ENCODE peak calls at places on chromosome 5, in five cellular contexts. One of them, this sample, is unnamed.

GRCh38 chr5:139146809-139147742 is 51.1 kb downstream of the SIL1 start:
- DNase-seq in B cell: no peak
- DNase-seq in breast epithelium: no peak
- DNase-seq in psoas muscle: no peak
- DNase-seq in AG09309: no peak
- DNase-seq in this sample: no peak

GRCh38 chr5:25544652-25545249 is 900.0 kb upstream of the CDH10 start:
- DNase-seq in psoas muscle: no peak
- DNase-seq in AG09309: no peak
- DNase-seq in breast epithelium: no peak
- DNase-seq in B cell: no peak
- DNase-seq in this sample: peak; percentile 7

GRCh38 chr5:76493190-76493837 is 90.2 kb downstream of the IQGAP2 start:
- DNase-seq in AG09309: no peak
- DNase-seq in breast epithelium: no peak
- DNase-seq in psoas muscle: no peak
- DNase-seq in B cell: no peak
- DNase-seq in this sample: no peak

GRCh38 chr5:75498208-75498777 is 13.1 kb downstream of the CERT1 start:
- DNase-seq in AG09309: no peak
- DNase-seq in breast epithelium: no peak
- DNase-seq in psoas muscle: peak; percentile 45
- DNase-seq in B cell: no peak
- DNase-seq in this sample: no peak

GRCh38 chr5:1772634-1773033 is 27.0 kb downstream of the MRPL36 start:
- DNase-seq in psoas muscle: no peak
- DNase-seq in breast epithelium: no peak
- DNase-seq in AG09309: no peak
- DNase-seq in B cell: no peak
- DNase-seq in this sample: no peak

GRCh38 chr5:134525687-134526482 is 415 bp downstream of the JADE2 start:
- DNase-seq in AG09309: no peak
- DNase-seq in psoas muscle: peak; percentile 88
- DNase-seq in breast epithelium: peak; percentile 70
- DNase-seq in B cell: peak; percentile 59
- DNase-seq in this sample: peak; percentile 71

GRCh38 chr5:4020386-4020785 is 424.8 kb downstream of the IRX1 start:
- DNase-seq in breast epithelium: no peak
- DNase-seq in B cell: no peak
- DNase-seq in psoas muscle: no peak
- DNase-seq in AG09309: no peak
- DNase-seq in this sample: no peak

GRCh38 chr5:26921439-26921838 is 116.9 kb downstream of the CDH9 start:
- DNase-seq in psoas muscle: no peak
- DNase-seq in B cell: no peak
- DNase-seq in AG09309: no peak
- DNase-seq in breast epithelium: no peak
- DNase-seq in this sample: no peak

GRCh38 chr5:10192309-10192708 is 57.4 kb downstream of the ATPSCKMT start:
- DNase-seq in breast epithelium: no peak
- DNase-seq in psoas muscle: no peak
- DNase-seq in AG09309: peak; percentile 20
- DNase-seq in B cell: no peak
- DNase-seq in this sample: no peak

GRCh38 chr5:138331449-138332368 is at the start of gene CDC25C:
- DNase-seq in breast epithelium: peak; percentile 98
- DNase-seq in AG09309: peak; percentile 98
- DNase-seq in psoas muscle: peak; percentile 98
- DNase-seq in B cell: peak; percentile 96
- DNase-seq in this sample: peak; percentile 98

GRCh38 chr5:87195104-87195581 is 72.5 kb upstream of the RASA1 start:
- DNase-seq in breast epithelium: no peak
- DNase-seq in psoas muscle: no peak
- DNase-seq in AG09309: peak; percentile 35
- DNase-seq in B cell: no peak
- DNase-seq in this sample: no peak

GRCh38 chr5:11892832-11893231 is 11.4 kb downstream of the CTNND2 start:
- DNase-seq in B cell: no peak
- DNase-seq in psoas muscle: no peak
- DNase-seq in breast epithelium: no peak
- DNase-seq in AG09309: no peak
- DNase-seq in this sample: no peak

GRCh38 chr5:91175708-91176107 is 207.4 kb downstream of the ARRDC3 start:
- DNase-seq in breast epithelium: no peak
- DNase-seq in B cell: no peak
- DNase-seq in psoas muscle: no peak
- DNase-seq in AG09309: no peak
- DNase-seq in this sample: no peak

GRCh38 chr5:117943521-117943920 is 1044.8 kb downstream of the DTWD2 start:
- DNase-seq in breast epithelium: no peak
- DNase-seq in B cell: no peak
- DNase-seq in psoas muscle: no peak
- DNase-seq in AG09309: no peak
- DNase-seq in this sample: no peak

GRCh38 chr5:19615661-19616060 is 372.3 kb downstream of the CDH18 start:
- DNase-seq in B cell: no peak
- DNase-seq in psoas muscle: no peak
- DNase-seq in breast epithelium: no peak
- DNase-seq in AG09309: no peak
- DNase-seq in this sample: no peak

GRCh38 chr5:67208403-67208802 is 11.8 kb upstream of the CD180 start:
- DNase-seq in breast epithelium: no peak
- DNase-seq in AG09309: no peak
- DNase-seq in psoas muscle: no peak
- DNase-seq in B cell: no peak
- DNase-seq in this sample: no peak

GRCh38 chr5:14775857-14776256 is 95.7 kb downstream of the ANKH start:
- DNase-seq in psoas muscle: no peak
- DNase-seq in AG09309: peak; percentile 10
- DNase-seq in B cell: no peak
- DNase-seq in breast epithelium: no peak
- DNase-seq in this sample: peak; percentile 17

GRCh38 chr5:90983148-90983547 is 400.0 kb downstream of the ARRDC3 start:
- DNase-seq in psoas muscle: no peak
- DNase-seq in breast epithelium: no peak
- DNase-seq in B cell: no peak
- DNase-seq in AG09309: peak; percentile 64
- DNase-seq in this sample: no peak

GRCh38 chr5:32866138-32866537 is 155.0 kb downstream of the NPR3 start:
- DNase-seq in B cell: no peak
- DNase-seq in breast epithelium: no peak
- DNase-seq in psoas muscle: no peak
- DNase-seq in AG09309: no peak
- DNase-seq in this sample: no peak

GRCh38 chr5:30287890-30288289 is 905.6 kb upstream of the CDH6 start:
- DNase-seq in B cell: no peak
- DNase-seq in breast epithelium: no peak
- DNase-seq in psoas muscle: no peak
- DNase-seq in AG09309: no peak
- DNase-seq in this sample: no peak

GRCh38 chr5:66134407-66134843 is 9.7 kb upstream of the SREK1 start:
- DNase-seq in AG09309: no peak
- DNase-seq in B cell: no peak
- DNase-seq in breast epithelium: no peak
- DNase-seq in psoas muscle: no peak
- DNase-seq in this sample: no peak

GRCh38 chr5:57718155-57718554 is 235.5 kb upstream of the ACTBL2 start:
- DNase-seq in breast epithelium: no peak
- DNase-seq in B cell: no peak
- DNase-seq in AG09309: no peak
- DNase-seq in psoas muscle: no peak
- DNase-seq in this sample: no peak

GRCh38 chr5:14742427-14743010 is 78.0 kb downstream of the OTULIN start:
- DNase-seq in psoas muscle: no peak
- DNase-seq in breast epithelium: no peak
- DNase-seq in B cell: no peak
- DNase-seq in AG09309: no peak
- DNase-seq in this sample: no peak

GRCh38 chr5:131609774-131610173 is 25.3 kb downstream of the RAPGEF6 start:
- DNase-seq in AG09309: no peak
- DNase-seq in breast epithelium: no peak
- DNase-seq in psoas muscle: no peak
- DNase-seq in B cell: no peak
- DNase-seq in this sample: no peak

GRCh38 chr5:9782806-9783560 is 152.8 kb upstream of the TAS2R1 start:
- DNase-seq in AG09309: peak; percentile 91
- DNase-seq in B cell: no peak
- DNase-seq in breast epithelium: no peak
- DNase-seq in psoas muscle: no peak
- DNase-seq in this sample: no peak

GRCh38 chr5:142660731-142661130 is 25.2 kb downstream of the FGF1 start:
- DNase-seq in AG09309: no peak
- DNase-seq in B cell: no peak
- DNase-seq in breast epithelium: no peak
- DNase-seq in psoas muscle: no peak
- DNase-seq in this sample: no peak

GRCh38 chr5:35963381-35963843 is 25.0 kb upstream of the CAPSL start:
- DNase-seq in AG09309: no peak
- DNase-seq in B cell: no peak
- DNase-seq in breast epithelium: no peak
- DNase-seq in psoas muscle: no peak
- DNase-seq in this sample: no peak
- TF ChIP-seq CTCF in AG09309: peak; percentile 50
- TF ChIP-seq CTCF in B cell: no peak
- TF ChIP-seq CTCF in breast epithelium: no peak
- TF ChIP-seq CTCF in psoas muscle: peak; percentile 73
- TF ChIP-seq CTCF in this sample: no peak

GRCh38 chr5:6398570-6399230 is 20.4 kb upstream of the MED10 start:
- DNase-seq in psoas muscle: no peak
- DNase-seq in breast epithelium: no peak
- DNase-seq in AG09309: no peak
- DNase-seq in B cell: no peak
- DNase-seq in this sample: no peak
- TF ChIP-seq CTCF in psoas muscle: no peak
- TF ChIP-seq CTCF in breast epithelium: no peak
- TF ChIP-seq CTCF in AG09309: no peak
- TF ChIP-seq CTCF in B cell: no peak
- TF ChIP-seq CTCF in this sample: no peak

GRCh38 chr5:135881244-135881643 is 14.4 kb downstream of the IL9 start:
- DNase-seq in B cell: no peak
- DNase-seq in breast epithelium: no peak
- DNase-seq in psoas muscle: no peak
- DNase-seq in AG09309: no peak
- DNase-seq in this sample: no peak

GRCh38 chr5:135878156-135878620 is 17.5 kb downstream of the IL9 start:
- DNase-seq in B cell: no peak
- DNase-seq in psoas muscle: peak; percentile 66
- DNase-seq in AG09309: no peak
- DNase-seq in breast epithelium: no peak
- DNase-seq in this sample: no peak

GRCh38 chr5:135880801-135881200 is 14.8 kb downstream of the IL9 start:
- DNase-seq in B cell: no peak
- DNase-seq in breast epithelium: no peak
- DNase-seq in AG09309: no peak
- DNase-seq in psoas muscle: no peak
- DNase-seq in this sample: no peak

GRCh38 chr5:135880278-135880677 is 15.4 kb downstream of the IL9 start:
- DNase-seq in breast epithelium: no peak
- DNase-seq in AG09309: no peak
- DNase-seq in psoas muscle: no peak
- DNase-seq in B cell: no peak
- DNase-seq in this sample: no peak

DNA sequence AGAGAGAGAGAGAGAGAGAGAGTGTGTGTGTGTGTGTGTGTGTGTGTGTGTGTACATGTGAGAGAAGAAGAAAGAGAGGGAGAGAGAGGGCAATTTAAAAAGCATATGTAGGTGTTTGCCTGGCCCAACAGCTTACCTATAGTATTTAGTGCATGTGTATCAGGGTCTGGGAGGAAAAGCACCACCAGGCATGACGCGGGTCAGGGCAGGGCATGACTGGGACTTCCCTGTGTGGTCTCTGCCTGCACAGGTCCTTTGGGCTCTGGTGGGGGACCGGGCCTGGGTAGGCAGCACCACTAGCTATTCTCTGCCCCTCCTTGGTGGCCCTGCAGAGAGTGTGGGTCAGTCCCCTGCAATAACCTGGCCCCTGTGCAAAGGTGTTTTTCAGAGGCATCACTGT is 16.1 kb downstream of the IL9 start:
- DNase-seq in B cell: no peak
- DNase-seq in psoas muscle: no peak
- DNase-seq in breast epithelium: no peak
- DNase-seq in AG09309: no peak
- DNase-seq in this sample: no peak
- TF ChIP-seq CTCF in B cell: no peak
- TF ChIP-seq CTCF in psoas muscle: no peak
- TF ChIP-seq CTCF in breast epithelium: no peak
- TF ChIP-seq CTCF in AG09309: no peak
- TF ChIP-seq CTCF in this sample: no peak

GRCh38 chr5:128637031-128637430 is 99.0 kb upstream of the FBN2 start:
- DNase-seq in AG09309: peak; percentile 88
- DNase-seq in psoas muscle: no peak
- DNase-seq in B cell: no peak
- DNase-seq in breast epithelium: no peak
- DNase-seq in this sample: no peak
- TF ChIP-seq CTCF in AG09309: no peak
- TF ChIP-seq CTCF in psoas muscle: no peak
- TF ChIP-seq CTCF in B cell: no peak
- TF ChIP-seq CTCF in breast epithelium: no peak
- TF ChIP-seq CTCF in this sample: no peak

This sample was measured in tibial nerve.